ENCODE peak calls at places on chromosomes 16 and 17, in nine cellular contexts. A, K, Y, E, V, Q, H, R and N are unnamed samples.

GRCh38 chr17:79777166-79777843 is 643 bp upstream of the CBX2 start:
- DNase-seq in A (no peak), Q (peak), Y (peak), E (no peak), R (no peak), K (peak), V (no peak), H (peak), N (no peak)

GRCh38 chr17:4566785-4567184 is 6.4 kb upstream of the GGT6 start:
- DNase-seq in Y (no peak), E (no peak), V (peak), Q (peak), R (no peak), A (no peak), K (no peak), H (peak), N (no peak)

GRCh38 chr16:72112452-72112792 is 18.8 kb downstream of the DHX38 start:
- DNase-seq in H (peak), V (no peak), E (no peak), Y (no peak), A (no peak), R (no peak), K (no peak), Q (no peak), N (no peak)

GRCh38 chr16:28473714-28474265 is 1.7 kb upstream of the NPIPB7 start:
- DNase-seq in A (no peak), H (no peak), E (no peak), R (no peak), Y (peak), V (no peak), Q (no peak), K (peak), N (no peak)

GRCh38 chr17:49952209-49952911 is 16.6 kb upstream of the DLX4 start:
- DNase-seq in V (peak), K (peak), H (peak), Q (peak), A (peak), E (peak), R (no peak), Y (peak), N (peak)

GRCh38 chr16:2936436-2937011 is 24.8 kb downstream of the FLYWCH1 start:
- DNase-seq in A (no peak), E (no peak), Y (no peak), H (no peak), K (peak), R (no peak), V (no peak), Q (no peak), N (no peak)

GRCh38 chr17:29346462-29346861 is 43.7 kb upstream of the TAOK1 start:
- DNase-seq in H (no peak), Q (no peak), K (no peak), Y (no peak), A (no peak), R (no peak), E (no peak), V (no peak), N (no peak)

GRCh38 chr16:60120586-60120985 is 1386.5 kb upstream of the GOT2 start:
- DNase-seq in E (no peak), A (no peak), Q (no peak), Y (no peak), V (no peak), K (no peak), R (no peak), H (no peak), N (no peak)

GRCh38 chr17:4786111-4786491 is at the start of gene VMO1:
- DNase-seq in A (no peak), Y (peak), V (no peak), H (no peak), Q (no peak), K (peak), E (no peak), R (no peak), N (no peak)

GRCh38 chr17:29059281-29059680 is 16.3 kb downstream of the PIPOX start:
- DNase-seq in V (no peak), H (no peak), R (peak), A (no peak), Q (peak), K (no peak), E (no peak), Y (no peak), N (no peak)

GRCh38 chr17:2928294-2928890 is 132.2 kb downstream of the RAP1GAP2 start:
- DNase-seq in E (no peak), K (no peak), A (no peak), Y (no peak), Q (no peak), R (no peak), H (no peak), V (no peak), N (no peak)

GRCh38 chr17:38533706-38534497 is 71.8 kb downstream of the SRCIN1 start:
- DNase-seq in Y (no peak), R (no peak), E (no peak), K (no peak), Q (no peak), A (no peak), V (no peak), H (peak), N (no peak)

GRCh38 chr17:29214215-29215146 is 32.2 kb upstream of the CRYBA1 start:
- DNase-seq in H (no peak), Y (no peak), E (no peak), K (no peak), V (no peak), Q (no peak), R (no peak), A (no peak), N (no peak)

GRCh38 chr17:4658478-4659305 is 17.2 kb upstream of the ALOX15 start:
- DNase-seq in R (peak), A (no peak), E (no peak), K (no peak), Y (no peak), Q (peak), H (no peak), V (no peak), N (no peak)

GRCh38 chr17:12277827-12278226 is 257.1 kb downstream of the MAP2K4 start:
- DNase-seq in H (no peak), V (no peak), Y (no peak), K (no peak), R (no peak), A (no peak), E (no peak), Q (no peak), N (no peak)

GRCh38 chr16:21083729-21084268 is 66.8 kb downstream of the DNAH3 start:
- DNase-seq in Y (peak), V (peak), E (no peak), H (peak), Q (peak), R (no peak), K (peak), A (peak), N (peak)

GRCh38 chr16:9372934-9373890 is 281.8 kb downstream of the HAPSTR1 start:
- DNase-seq in A (no peak), Q (no peak), V (no peak), K (no peak), E (no peak), Y (no peak), H (peak), R (no peak), N (no peak)

GRCh38 chr17:20127660-20128413 is 118.7 kb downstream of the SPECC1 start:
- DNase-seq in V (no peak), R (peak), E (no peak), A (no peak), Q (no peak), Y (no peak), H (no peak), K (no peak), N (no peak)

GRCh38 chr17:21278304-21279197 is 6.0 kb upstream of the MAP2K3 start:
- DNase-seq in A (peak), V (no peak), K (no peak), Y (no peak), H (no peak), E (no peak), R (no peak), Q (no peak), N (no peak)

GRCh38 chr17:16470302-16470701 is 21.7 kb downstream of the LRRC75A start:
- DNase-seq in R (no peak), V (no peak), Q (no peak), A (no peak), K (no peak), Y (no peak), E (no peak), H (no peak), N (no peak)

GRCh38 chr17:72411124-72411563 is 290.3 kb downstream of the SOX9 start:
- DNase-seq in A (no peak), Y (no peak), H (no peak), Q (peak), K (no peak), V (no peak), R (no peak), E (no peak), N (no peak)

GRCh38 chr17:66348605-66349165 is 46.3 kb downstream of the PRKCA start:
- DNase-seq in V (peak), H (no peak), A (no peak), R (peak), Q (peak), K (peak), E (no peak), Y (no peak), N (no peak)

GRCh38 chr17:19876524-19877161 is 8.9 kb upstream of the ULK2 start:
- DNase-seq in A (peak), E (no peak), H (no peak), Y (peak), R (no peak), V (no peak), Q (no peak), K (peak), N (peak)

GRCh38 chr16:49183911-49184310 is 97.7 kb downstream of the CBLN1 start:
- DNase-seq in E (no peak), Y (no peak), H (peak), K (no peak), R (peak), A (no peak), V (no peak), Q (no peak), N (no peak)

GRCh38 chr17:71883258-71883657 is 237.6 kb upstream of the SOX9 start:
- DNase-seq in H (no peak), Q (no peak), V (no peak), R (no peak), K (no peak), A (no peak), E (no peak), Y (no peak), N (no peak)

GRCh38 chr16:65975049-65975708 is 391.3 kb upstream of the CDH5 start:
- DNase-seq in K (no peak), A (no peak), R (peak), Q (peak), Y (no peak), V (no peak), H (peak), E (no peak), N (no peak)

GRCh38 chr17:77923776-77924513 is 34.6 kb upstream of the TNRC6C start:
- DNase-seq in H (no peak), K (no peak), E (no peak), Y (no peak), V (no peak), A (no peak), R (no peak), Q (no peak), N (no peak)

GRCh38 chr16:68445458-68445857 is 2.9 kb downstream of the SMPD3 start:
- DNase-seq in R (peak), H (peak), E (no peak), K (no peak), V (no peak), Q (no peak), Y (no peak), A (no peak), N (no peak)

GRCh38 chr17:350706-351435 is 1.7 kb downstream of the RPH3AL start:
- DNase-seq in Q (peak), A (no peak), H (peak), V (no peak), E (no peak), K (peak), R (peak), Y (peak), N (no peak)

GRCh38 chr16:66358231-66358630 is 8.3 kb upstream of the CDH5 start:
- DNase-seq in A (no peak), H (no peak), E (no peak), V (no peak), Q (no peak), K (no peak), R (no peak), Y (no peak), N (no peak)

GRCh38 chr17:57125406-57125805 is 40.4 kb downstream of the AKAP1 start:
- DNase-seq in Y (no peak), E (no peak), A (no peak), R (no peak), Q (no peak), K (no peak), H (no peak), V (no peak), N (no peak)

GRCh38 chr17:79183221-79184158 is 108.9 kb downstream of the ENGASE start:
- DNase-seq in H (peak), E (no peak), A (no peak), Y (no peak), V (no peak), R (no peak), K (no peak), Q (no peak), N (no peak)

GRCh38 chr17:49603238-49603637 is 27.6 kb downstream of the NXPH3 start:
- DNase-seq in K (no peak), V (no peak), Y (no peak), A (no peak), H (no peak), E (no peak), Q (no peak), R (no peak), N (no peak)

GRCh38 chr17:1861391-1862010 is 31.7 kb downstream of the RPA1 start:
- DNase-seq in V (no peak), H (no peak), K (peak), Y (no peak), A (no peak), E (no peak), Q (no peak), R (no peak), N (no peak)

GRCh38 chr17:38604479-38605229 is 1.1 kb downstream of the SRCIN1 start:
- DNase-seq in H (peak), Y (no peak), E (no peak), R (no peak), Q (no peak), K (no peak), V (no peak), A (no peak), N (no peak)

GRCh38 chr16:35687781-35688180 is 2228.4 kb downstream of the TP53TG3F start:
- DNase-seq in R (no peak), A (no peak), H (no peak), Q (no peak), Y (no peak), K (no peak), E (no peak), V (no peak), N (no peak)